ENCODE peak calls at places on chromosomes 2 and 18, in five cellular contexts. One of them, this sample, is unnamed.

GRCh38 chr2:36433311-36434217 is 78.0 kb downstream of the CRIM1 start:
- DNase-seq in NCI-H774: no peak
- DNase-seq in activated CD8-positive, alpha-beta memory T cell treated with anti-CD3 and anti-CD28 coated beads, Interleukin-2, amount 50 U/mL, for 48 hours: no peak
- DNase-seq in stomach: no peak
- DNase-seq in aorta: peak
- DNase-seq in this sample: no peak

GRCh38 chr18:44325903-44326650 is 354.6 kb upstream of the SETBP1 start:
- DNase-seq in NCI-H774: peak
- DNase-seq in activated CD8-positive, alpha-beta memory T cell treated with anti-CD3 and anti-CD28 coated beads, Interleukin-2, amount 50 U/mL, for 48 hours: no peak
- DNase-seq in stomach: peak
- DNase-seq in aorta: no peak
- DNase-seq in this sample: no peak

GRCh38 chr2:246489-247145 is 17.2 kb downstream of the SH3YL1 start:
- DNase-seq in NCI-H774: peak
- DNase-seq in activated CD8-positive, alpha-beta memory T cell treated with anti-CD3 and anti-CD28 coated beads, Interleukin-2, amount 50 U/mL, for 48 hours: no peak
- DNase-seq in stomach: no peak
- DNase-seq in aorta: no peak
- DNase-seq in this sample: no peak

GRCh38 chr2:238157506-238158017 is 1.2 kb upstream of the ERFE start:
- DNase-seq in NCI-H774: no peak
- DNase-seq in activated CD8-positive, alpha-beta memory T cell treated with anti-CD3 and anti-CD28 coated beads, Interleukin-2, amount 50 U/mL, for 48 hours: no peak
- DNase-seq in stomach: no peak
- DNase-seq in aorta: peak
- DNase-seq in this sample: peak

GRCh38 chr2:241068942-241069810 is 32.9 kb downstream of the MTERF4 start:
- DNase-seq in NCI-H774: no peak
- DNase-seq in activated CD8-positive, alpha-beta memory T cell treated with anti-CD3 and anti-CD28 coated beads, Interleukin-2, amount 50 U/mL, for 48 hours: no peak
- DNase-seq in stomach: no peak
- DNase-seq in aorta: no peak
- DNase-seq in this sample: peak

GRCh38 chr2:2170861-2171260 is 160.2 kb downstream of the MYT1L start:
- DNase-seq in NCI-H774: no peak
- DNase-seq in activated CD8-positive, alpha-beta memory T cell treated with anti-CD3 and anti-CD28 coated beads, Interleukin-2, amount 50 U/mL, for 48 hours: no peak
- DNase-seq in stomach: no peak
- DNase-seq in aorta: no peak
- DNase-seq in this sample: no peak

GRCh38 chr2:8219631-8220393 is 462.0 kb upstream of the ID2 start:
- DNase-seq in NCI-H774: no peak
- DNase-seq in activated CD8-positive, alpha-beta memory T cell treated with anti-CD3 and anti-CD28 coated beads, Interleukin-2, amount 50 U/mL, for 48 hours: no peak
- DNase-seq in stomach: no peak
- DNase-seq in aorta: peak
- DNase-seq in this sample: peak

GRCh38 chr2:240441326-240441992 is 6.0 kb downstream of the GPC1 start:
- DNase-seq in NCI-H774: no peak
- DNase-seq in activated CD8-positive, alpha-beta memory T cell treated with anti-CD3 and anti-CD28 coated beads, Interleukin-2, amount 50 U/mL, for 48 hours: no peak
- DNase-seq in stomach: no peak
- DNase-seq in aorta: no peak
- DNase-seq in this sample: no peak

GRCh38 chr2:236042087-236042486 is 126.1 kb downstream of the GBX2 start:
- DNase-seq in NCI-H774: no peak
- DNase-seq in activated CD8-positive, alpha-beta memory T cell treated with anti-CD3 and anti-CD28 coated beads, Interleukin-2, amount 50 U/mL, for 48 hours: no peak
- DNase-seq in stomach: no peak
- DNase-seq in aorta: no peak
- DNase-seq in this sample: no peak

GRCh38 chr18:55557211-55557610 is 30.8 kb downstream of the TCF4 start:
- DNase-seq in NCI-H774: no peak
- DNase-seq in activated CD8-positive, alpha-beta memory T cell treated with anti-CD3 and anti-CD28 coated beads, Interleukin-2, amount 50 U/mL, for 48 hours: no peak
- DNase-seq in stomach: no peak
- DNase-seq in aorta: no peak
- DNase-seq in this sample: no peak

GRCh38 chr2:20027715-20028434 is 15.4 kb upstream of the MATN3 start:
- DNase-seq in NCI-H774: no peak
- DNase-seq in activated CD8-positive, alpha-beta memory T cell treated with anti-CD3 and anti-CD28 coated beads, Interleukin-2, amount 50 U/mL, for 48 hours: no peak
- DNase-seq in stomach: no peak
- DNase-seq in aorta: no peak
- DNase-seq in this sample: no peak

GRCh38 chr18:48300463-48300961 is 108.7 kb downstream of the ZBTB7C start:
- DNase-seq in NCI-H774: peak
- DNase-seq in activated CD8-positive, alpha-beta memory T cell treated with anti-CD3 and anti-CD28 coated beads, Interleukin-2, amount 50 U/mL, for 48 hours: no peak
- DNase-seq in stomach: no peak
- DNase-seq in aorta: peak
- DNase-seq in this sample: peak

This sample was measured in posterior vena cava.